ENCODE peak calls at places on chromosomes 3 and 15, in four cellular contexts. One of them, this sample, is unnamed.

GRCh38 chr15:31439328-31439727 is 112.7 kb downstream of the KLF13 start:
- DNase-seq in K562: peak; percentile 56
- DNase-seq in A549: peak; percentile 80
- DNase-seq in HepG2: peak; percentile 35
- DNase-seq in this sample: no peak

GRCh38 chr3:120172070-120172469 is 77.8 kb upstream of the GSK3B start:
- DNase-seq in HepG2: no peak
- DNase-seq in A549: no peak
- DNase-seq in K562: no peak
- DNase-seq in this sample: no peak

GRCh38 chr3:94405258-94406035 is 342.6 kb downstream of the NSUN3 start:
- DNase-seq in HepG2: no peak
- DNase-seq in K562: no peak
- DNase-seq in A549: no peak
- DNase-seq in this sample: no peak

GRCh38 chr3:160390554-160391138 is 8.4 kb downstream of the IFT80 start:
- DNase-seq in A549: no peak
- DNase-seq in K562: no peak
- DNase-seq in HepG2: no peak
- DNase-seq in this sample: no peak

GRCh38 chr3:33364531-33365128 is 75.6 kb downstream of the UBP1 start:
- DNase-seq in HepG2: no peak
- DNase-seq in A549: no peak
- DNase-seq in K562: no peak
- DNase-seq in this sample: no peak

GRCh38 chr3:110579841-110580550 is 491.6 kb upstream of the NECTIN3 start:
- DNase-seq in K562: no peak
- DNase-seq in HepG2: no peak
- DNase-seq in A549: no peak
- DNase-seq in this sample: no peak

GRCh38 chr3:177194319-177194718 is 3.0 kb downstream of the TBL1XR1 start:
- DNase-seq in HepG2: no peak
- DNase-seq in A549: no peak
- DNase-seq in K562: no peak
- DNase-seq in this sample: no peak

GRCh38 chr3:31709005-31709404 is 176.3 kb downstream of the STT3B start:
- DNase-seq in HepG2: no peak
- DNase-seq in A549: no peak
- DNase-seq in K562: no peak
- DNase-seq in this sample: no peak

GRCh38 chr3:9970020-9970652 is 16.5 kb downstream of the EMC3 start:
- DNase-seq in K562: no peak
- DNase-seq in A549: no peak
- DNase-seq in HepG2: no peak
- DNase-seq in this sample: no peak

GRCh38 chr3:120093119-120093922 is 926 bp downstream of the GSK3B start:
- DNase-seq in K562: no peak
- DNase-seq in HepG2: no peak
- DNase-seq in A549: no peak
- DNase-seq in this sample: no peak

GRCh38 chr3:185335799-185336198 is 27.1 kb upstream of the MAP3K13 start:
- DNase-seq in HepG2: peak; percentile 86
- DNase-seq in K562: no peak
- DNase-seq in A549: peak; percentile 54
- DNase-seq in this sample: no peak

GRCh38 chr3:185330238-185330637 is 32.7 kb upstream of the MAP3K13 start:
- DNase-seq in K562: no peak
- DNase-seq in HepG2: no peak
- DNase-seq in A549: no peak
- DNase-seq in this sample: no peak

GRCh38 chr3:185328324-185329004 is 34.5 kb upstream of the MAP3K13 start:
- DNase-seq in A549: no peak
- DNase-seq in HepG2: peak; percentile 94
- DNase-seq in K562: peak; percentile 35
- DNase-seq in this sample: no peak

GRCh38 chr3:185330644-185331043 is 32.3 kb upstream of the MAP3K13 start:
- DNase-seq in HepG2: no peak
- DNase-seq in A549: no peak
- DNase-seq in K562: no peak
- DNase-seq in this sample: no peak

DNA sequence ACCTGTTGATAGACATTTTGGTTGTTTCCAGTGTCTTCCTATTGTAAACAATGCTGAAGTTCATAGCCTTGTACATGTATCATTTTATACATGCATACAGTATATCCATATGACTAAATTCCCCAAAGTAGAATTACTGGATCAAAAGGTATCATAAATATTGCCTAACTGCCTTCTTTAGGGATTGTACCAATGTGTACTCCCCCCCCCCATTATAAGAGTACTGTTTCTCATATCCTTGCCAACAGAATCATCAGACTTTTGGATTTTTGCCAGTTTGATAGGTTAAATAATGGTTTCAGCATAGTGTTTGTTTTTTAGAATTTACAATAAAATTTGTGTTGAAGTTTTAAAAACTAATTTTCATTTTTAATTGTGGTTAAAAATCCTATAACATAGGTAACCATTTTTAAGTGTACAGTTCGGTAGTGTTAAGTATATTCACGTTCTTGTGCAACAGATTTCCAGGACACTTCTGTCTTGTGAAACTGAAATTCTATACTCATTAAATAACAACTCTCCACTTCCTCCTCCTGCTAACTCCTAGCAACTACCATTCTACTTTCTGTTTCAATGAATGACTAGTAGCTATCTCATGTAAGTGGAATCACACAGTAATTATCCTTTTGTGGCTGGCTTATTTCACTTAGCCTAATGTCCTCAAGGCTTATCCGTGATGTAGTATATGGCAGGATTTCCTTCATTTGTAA is 30.8 kb upstream of the MAP3K13 start:
- DNase-seq in HepG2: peak; percentile 87
- DNase-seq in A549: no peak
- DNase-seq in K562: no peak
- DNase-seq in this sample: peak; percentile 52
- TF ChIP-seq MYC in HepG2: no peak
- TF ChIP-seq MYC in A549: no peak
- TF ChIP-seq MYC in K562: no peak
- TF ChIP-seq MYC in this sample: no peak

DNA sequence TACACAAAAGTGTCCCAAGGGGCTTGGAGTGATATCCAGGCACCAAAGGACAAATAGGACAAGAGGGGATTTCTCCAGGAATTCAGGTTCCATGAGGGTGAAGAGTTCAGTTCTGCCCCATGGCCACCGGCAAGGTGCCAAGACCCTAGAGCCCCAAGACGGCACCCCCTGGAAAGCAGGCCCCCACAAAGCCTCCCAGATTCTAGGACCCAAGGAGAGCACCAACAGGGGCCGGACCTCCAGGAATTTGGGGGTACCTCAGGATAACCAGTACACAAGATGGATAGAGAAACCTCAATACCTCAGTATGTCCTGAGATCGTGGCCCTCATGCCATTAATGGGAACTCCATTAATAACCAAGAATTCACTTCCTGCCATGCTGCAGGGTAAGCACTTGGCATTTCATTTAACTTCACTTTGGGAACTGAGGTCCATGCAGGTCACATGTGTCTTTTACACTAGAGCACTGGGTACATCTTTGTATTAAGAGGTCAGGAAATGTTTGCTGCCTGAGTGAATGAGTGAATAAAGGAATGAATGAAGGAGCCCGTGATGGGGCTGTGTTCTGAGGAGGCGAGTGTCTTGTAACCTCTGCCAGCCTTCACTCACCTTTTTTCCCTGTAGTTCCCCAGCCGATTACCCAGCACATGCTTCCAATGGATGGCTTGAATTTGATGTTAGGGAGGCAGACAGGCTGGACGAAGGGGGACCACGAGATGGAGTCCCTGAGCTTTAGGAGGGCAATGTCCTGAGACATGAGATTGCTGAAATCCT is 15.5 kb upstream of the PRSS50 start:
- DNase-seq in K562: no peak
- DNase-seq in A549: no peak
- DNase-seq in HepG2: no peak
- DNase-seq in this sample: no peak
- TF ChIP-seq HDAC2 in K562: no peak
- TF ChIP-seq HDAC2 in A549: no peak
- TF ChIP-seq HDAC2 in HepG2: no peak
- TF ChIP-seq HDAC2 in this sample: no peak

GRCh38 chr3:15654891-15655290 is 53.3 kb downstream of the BTD start:
- DNase-seq in K562: no peak
- DNase-seq in HepG2: no peak
- DNase-seq in A549: no peak
- DNase-seq in this sample: no peak

GRCh38 chr3:15656342-15656741 is 54.8 kb downstream of the BTD start:
- DNase-seq in HepG2: no peak
- DNase-seq in K562: no peak
- DNase-seq in A549: no peak
- DNase-seq in this sample: no peak

GRCh38 chr3:15654096-15654495 is 52.6 kb downstream of the BTD start:
- DNase-seq in A549: no peak
- DNase-seq in HepG2: no peak
- DNase-seq in K562: no peak
- DNase-seq in this sample: no peak

GRCh38 chr3:15651396-15651795 is 49.9 kb downstream of the BTD start:
- DNase-seq in K562: no peak
- DNase-seq in HepG2: no peak
- DNase-seq in A549: no peak
- DNase-seq in this sample: no peak

GRCh38 chr3:15653326-15653725 is 51.8 kb downstream of the BTD start:
- DNase-seq in K562: no peak
- DNase-seq in HepG2: no peak
- DNase-seq in A549: no peak
- DNase-seq in this sample: no peak
- TF ChIP-seq USF2 in K562: no peak
- TF ChIP-seq USF2 in HepG2: no peak
- TF ChIP-seq USF2 in A549: no peak
- TF ChIP-seq USF2 in this sample: no peak

GRCh38 chr3:97994328-97994945 is 22.2 kb upstream of the RIOX2 start:
- DNase-seq in HepG2: peak; percentile 58
- DNase-seq in A549: no peak
- DNase-seq in K562: no peak
- DNase-seq in this sample: no peak
- TF ChIP-seq MYC in HepG2: no peak
- TF ChIP-seq MYC in A549: no peak
- TF ChIP-seq MYC in K562: no peak
- TF ChIP-seq MYC in this sample: no peak

GRCh38 chr3:40680685-40681657 is 156.2 kb downstream of the ZNF621 start:
- DNase-seq in A549: no peak
- DNase-seq in K562: no peak
- DNase-seq in HepG2: no peak
- DNase-seq in this sample: no peak
- TF ChIP-seq HDAC2 in A549: no peak
- TF ChIP-seq HDAC2 in K562: no peak
- TF ChIP-seq HDAC2 in HepG2: no peak
- TF ChIP-seq HDAC2 in this sample: no peak